ENCODE peak calls at places on chromosome 4, in seven cellular contexts. One of them, this sample, is unnamed.

GRCh38 chr4:20395160-20395773 is 143.6 kb downstream of the SLIT2 start:
- DNase-seq in psoas muscle: no peak
- DNase-seq in astrocyte of the spinal cord: no peak
- DNase-seq in OCI-LY7: peak; percentile 41
- DNase-seq in coronary artery: no peak
- DNase-seq in Karpas-422: peak; percentile 70
- DNase-seq in thoracic aorta: no peak
- DNase-seq in this sample: no peak

GRCh38 chr4:153651961-153652784 is 31.9 kb upstream of the TLR2 start:
- DNase-seq in psoas muscle: no peak
- DNase-seq in astrocyte of the spinal cord: peak; percentile 36
- DNase-seq in OCI-LY7: no peak
- DNase-seq in coronary artery: no peak
- DNase-seq in Karpas-422: no peak
- DNase-seq in thoracic aorta: no peak
- DNase-seq in this sample: no peak

GRCh38 chr4:8537041-8537461 is 43.1 kb upstream of the GPR78 start:
- DNase-seq in psoas muscle: peak; percentile 56
- DNase-seq in astrocyte of the spinal cord: peak; percentile 81
- DNase-seq in OCI-LY7: no peak
- DNase-seq in coronary artery: no peak
- DNase-seq in Karpas-422: no peak
- DNase-seq in thoracic aorta: peak; percentile 14
- DNase-seq in this sample: peak; percentile 53

GRCh38 chr4:108700358-108700757 is 50.0 kb downstream of the OSTC start:
- DNase-seq in psoas muscle: no peak
- DNase-seq in astrocyte of the spinal cord: peak; percentile 75
- DNase-seq in OCI-LY7: no peak
- DNase-seq in coronary artery: no peak
- DNase-seq in Karpas-422: no peak
- DNase-seq in thoracic aorta: no peak
- DNase-seq in this sample: peak; percentile 34

GRCh38 chr4:184408021-184408710 is 66.2 kb downstream of the IRF2 start:
- DNase-seq in psoas muscle: no peak
- DNase-seq in astrocyte of the spinal cord: peak; percentile 88
- DNase-seq in OCI-LY7: no peak
- DNase-seq in coronary artery: no peak
- DNase-seq in Karpas-422: no peak
- DNase-seq in thoracic aorta: no peak
- DNase-seq in this sample: peak; percentile 76

GRCh38 chr4:6361076-6361784 is 91.6 kb downstream of the WFS1 start:
- DNase-seq in psoas muscle: no peak
- DNase-seq in astrocyte of the spinal cord: no peak
- DNase-seq in OCI-LY7: no peak
- DNase-seq in coronary artery: no peak
- DNase-seq in Karpas-422: no peak
- DNase-seq in thoracic aorta: no peak
- DNase-seq in this sample: no peak

GRCh38 chr4:8765631-8766590 is 105.7 kb downstream of the HMX1 start:
- DNase-seq in psoas muscle: peak; percentile 17
- DNase-seq in astrocyte of the spinal cord: no peak
- DNase-seq in OCI-LY7: no peak
- DNase-seq in coronary artery: peak; percentile 65
- DNase-seq in Karpas-422: no peak
- DNase-seq in thoracic aorta: no peak
- DNase-seq in this sample: no peak

GRCh38 chr4:78298618-78299017 is 241.5 kb downstream of the FRAS1 start:
- DNase-seq in psoas muscle: no peak
- DNase-seq in astrocyte of the spinal cord: peak; percentile 19
- DNase-seq in OCI-LY7: no peak
- DNase-seq in coronary artery: no peak
- DNase-seq in Karpas-422: no peak
- DNase-seq in thoracic aorta: no peak
- DNase-seq in this sample: no peak

GRCh38 chr4:89829470-89830138 is 7.4 kb downstream of the SNCA start:
- DNase-seq in psoas muscle: no peak
- DNase-seq in astrocyte of the spinal cord: peak; percentile 4
- DNase-seq in OCI-LY7: peak; percentile 35
- DNase-seq in coronary artery: no peak
- DNase-seq in Karpas-422: no peak
- DNase-seq in thoracic aorta: no peak
- DNase-seq in this sample: no peak

GRCh38 chr4:24720979-24721378 is 74.4 kb upstream of the SOD3 start:
- DNase-seq in psoas muscle: no peak
- DNase-seq in astrocyte of the spinal cord: no peak
- DNase-seq in OCI-LY7: no peak
- DNase-seq in coronary artery: no peak
- DNase-seq in Karpas-422: no peak
- DNase-seq in thoracic aorta: no peak
- DNase-seq in this sample: no peak
- H3K4me3 ChIP-seq in psoas muscle: no peak overlapping the region
- H3K4me3 ChIP-seq in astrocyte of the spinal cord: no peak overlapping the region
- H3K4me3 ChIP-seq in OCI-LY7: no peak overlapping the region
- H3K4me3 ChIP-seq in coronary artery: no peak overlapping the region
- H3K4me3 ChIP-seq in Karpas-422: no peak overlapping the region
- H3K4me3 ChIP-seq in thoracic aorta: no peak overlapping the region
- H3K4me3 ChIP-seq in this sample: no peak overlapping the region

GRCh38 chr4:171622729-171623128 is 190.5 kb upstream of the GALNTL6 start:
- DNase-seq in psoas muscle: no peak
- DNase-seq in astrocyte of the spinal cord: no peak
- DNase-seq in OCI-LY7: no peak
- DNase-seq in coronary artery: no peak
- DNase-seq in Karpas-422: no peak
- DNase-seq in thoracic aorta: no peak
- DNase-seq in this sample: no peak
- H3K4me3 ChIP-seq in psoas muscle: no peak overlapping the region
- H3K4me3 ChIP-seq in astrocyte of the spinal cord: no peak overlapping the region
- H3K4me3 ChIP-seq in OCI-LY7: no peak overlapping the region
- H3K4me3 ChIP-seq in coronary artery: no peak overlapping the region
- H3K4me3 ChIP-seq in Karpas-422: no peak overlapping the region
- H3K4me3 ChIP-seq in thoracic aorta: no peak overlapping the region
- H3K4me3 ChIP-seq in this sample: no peak overlapping the region

DNA sequence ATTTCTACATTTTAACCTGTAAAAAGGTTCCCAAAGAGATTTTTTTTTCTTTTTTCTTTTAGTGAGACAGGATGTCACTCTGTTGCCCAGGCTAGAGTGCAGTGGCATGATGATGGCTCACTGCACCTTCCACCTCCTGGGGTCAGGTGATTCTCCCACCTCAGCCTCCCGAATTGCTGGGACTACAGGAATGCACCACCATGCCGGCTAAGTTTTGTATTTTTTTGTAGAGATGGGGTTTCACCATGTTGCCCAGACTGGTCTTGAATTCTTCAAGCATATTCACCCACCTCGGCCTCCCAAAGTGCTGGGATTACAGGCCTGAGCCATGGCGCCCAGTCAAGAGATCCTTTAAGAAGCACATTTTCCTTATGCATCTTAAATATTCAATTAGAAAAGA is 12.6 kb downstream of the RHOH start:
- DNase-seq in psoas muscle: no peak
- DNase-seq in astrocyte of the spinal cord: no peak
- DNase-seq in OCI-LY7: no peak
- DNase-seq in coronary artery: no peak
- DNase-seq in Karpas-422: no peak
- DNase-seq in thoracic aorta: no peak
- DNase-seq in this sample: no peak
- H3K4me3 ChIP-seq in psoas muscle: no peak overlapping the region
- H3K4me3 ChIP-seq in astrocyte of the spinal cord: no peak overlapping the region
- H3K4me3 ChIP-seq in OCI-LY7: peak overlapping the region; percentile 29
- H3K4me3 ChIP-seq in coronary artery: no peak overlapping the region
- H3K4me3 ChIP-seq in Karpas-422: no peak overlapping the region
- H3K4me3 ChIP-seq in thoracic aorta: no peak overlapping the region
- H3K4me3 ChIP-seq in this sample: no peak overlapping the region

GRCh38 chr4:30725562-30725961 is 5.4 kb downstream of the PCDH7 start:
- DNase-seq in psoas muscle: no peak
- DNase-seq in astrocyte of the spinal cord: no peak
- DNase-seq in OCI-LY7: no peak
- DNase-seq in coronary artery: no peak
- DNase-seq in Karpas-422: no peak
- DNase-seq in thoracic aorta: no peak
- DNase-seq in this sample: no peak
- H3K4me3 ChIP-seq in psoas muscle: no peak overlapping the region
- H3K4me3 ChIP-seq in astrocyte of the spinal cord: no peak overlapping the region
- H3K4me3 ChIP-seq in OCI-LY7: no peak overlapping the region
- H3K4me3 ChIP-seq in coronary artery: peak overlapping the region; percentile 91
- H3K4me3 ChIP-seq in Karpas-422: no peak overlapping the region
- H3K4me3 ChIP-seq in thoracic aorta: peak overlapping the region; percentile 83
- H3K4me3 ChIP-seq in this sample: no peak overlapping the region

GRCh38 chr4:155496294-155496626 is 119.5 kb upstream of the MAP9 start:
- DNase-seq in psoas muscle: no peak
- DNase-seq in astrocyte of the spinal cord: no peak
- DNase-seq in OCI-LY7: no peak
- DNase-seq in coronary artery: no peak
- DNase-seq in Karpas-422: no peak
- DNase-seq in thoracic aorta: no peak
- DNase-seq in this sample: no peak
- H3K4me3 ChIP-seq in psoas muscle: no peak overlapping the region
- H3K4me3 ChIP-seq in astrocyte of the spinal cord: no peak overlapping the region
- H3K4me3 ChIP-seq in OCI-LY7: no peak overlapping the region
- H3K4me3 ChIP-seq in coronary artery: peak overlapping the region; percentile 23
- H3K4me3 ChIP-seq in Karpas-422: no peak overlapping the region
- H3K4me3 ChIP-seq in thoracic aorta: no peak overlapping the region
- H3K4me3 ChIP-seq in this sample: no peak overlapping the region

DNA sequence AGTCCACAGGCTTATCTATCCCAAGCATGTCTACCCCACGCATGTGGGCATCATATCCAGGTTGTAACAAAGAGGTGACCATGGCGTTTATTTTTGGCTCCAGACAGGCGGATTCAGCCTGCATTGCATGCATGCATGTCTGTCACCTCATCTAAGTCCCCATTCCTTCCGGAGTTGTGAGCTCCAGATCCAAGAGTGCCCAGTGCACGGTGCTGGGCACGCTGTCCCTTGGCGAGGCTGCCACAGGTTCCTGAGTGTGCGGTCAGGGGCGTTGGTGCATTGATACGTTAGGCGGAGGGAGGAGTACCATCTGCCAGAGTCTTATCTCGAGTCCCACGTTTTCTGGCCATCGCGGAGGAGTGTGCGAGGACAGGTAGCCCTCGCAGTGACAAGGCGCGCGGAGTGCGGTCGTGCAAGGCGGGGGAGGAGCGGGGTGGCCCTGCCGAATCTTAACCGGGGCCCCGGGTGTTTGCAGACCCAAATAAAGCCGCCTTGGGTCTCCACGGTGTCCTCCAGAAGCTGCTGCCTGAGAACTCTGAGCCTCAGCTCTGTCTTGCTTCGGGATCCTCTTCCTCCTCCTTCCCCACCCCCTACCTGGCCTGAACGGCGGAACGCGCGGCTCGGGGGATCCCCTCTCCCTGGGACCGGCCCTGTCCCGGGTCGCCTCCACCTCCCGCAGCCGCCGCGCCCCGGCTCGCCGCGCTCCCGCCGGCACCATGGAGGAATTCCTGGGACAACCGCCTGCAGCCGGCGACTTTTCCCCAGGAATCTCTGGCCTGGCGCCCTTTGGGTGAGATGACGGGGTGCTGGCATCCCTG is 618 bp upstream of the GALNTL6 start:
- DNase-seq in psoas muscle: no peak
- DNase-seq in astrocyte of the spinal cord: no peak
- DNase-seq in OCI-LY7: no peak
- DNase-seq in coronary artery: no peak
- DNase-seq in Karpas-422: no peak
- DNase-seq in thoracic aorta: no peak
- DNase-seq in this sample: no peak
- H3K4me3 ChIP-seq in psoas muscle: peak overlapping the region; percentile 53
- H3K4me3 ChIP-seq in astrocyte of the spinal cord: peak overlapping the region; percentile 46
- H3K4me3 ChIP-seq in OCI-LY7: no peak overlapping the region
- H3K4me3 ChIP-seq in coronary artery: peak overlapping the region; percentile 69
- H3K4me3 ChIP-seq in Karpas-422: no peak overlapping the region
- H3K4me3 ChIP-seq in thoracic aorta: peak overlapping the region; percentile 75
- H3K4me3 ChIP-seq in this sample: peak overlapping the region; percentile 44

DNA sequence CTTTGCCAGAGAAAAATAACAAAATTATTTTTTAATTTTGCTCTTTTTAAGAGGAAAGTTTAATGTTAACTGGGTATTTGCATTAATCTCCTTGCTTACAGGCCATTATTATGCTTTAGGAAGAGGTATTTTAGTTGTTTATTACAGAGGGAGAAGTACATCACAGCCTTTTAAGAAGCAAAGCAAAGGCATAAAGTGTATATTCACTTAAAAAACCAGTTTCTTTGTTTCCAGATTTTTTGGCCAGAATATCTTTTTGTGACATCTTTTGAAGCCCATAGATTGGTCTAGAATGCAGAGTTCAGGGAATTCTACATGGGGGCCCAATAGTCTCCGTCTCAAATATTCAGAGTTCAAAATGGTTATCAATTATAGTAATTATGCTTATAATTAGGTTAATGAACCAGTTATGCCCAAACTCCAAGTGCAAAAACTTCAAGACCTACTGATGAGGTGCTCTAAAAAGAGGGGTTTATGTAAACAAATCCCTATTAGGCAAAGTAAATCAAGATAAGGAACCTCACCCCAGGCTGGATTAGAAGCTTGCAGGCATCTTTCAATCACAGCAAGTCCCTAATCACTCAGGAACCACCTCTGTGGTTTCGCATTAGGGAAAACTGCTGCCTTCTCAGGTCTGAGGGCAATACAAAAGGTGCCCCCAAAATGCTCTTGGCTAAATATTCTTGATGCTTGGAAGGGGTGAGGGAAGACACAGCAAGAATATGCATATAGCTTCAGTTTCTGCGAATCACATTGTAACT is 1.4 kb downstream of the CXXC4 start:
- DNase-seq in psoas muscle: no peak
- DNase-seq in astrocyte of the spinal cord: no peak
- DNase-seq in OCI-LY7: no peak
- DNase-seq in coronary artery: no peak
- DNase-seq in Karpas-422: no peak
- DNase-seq in thoracic aorta: no peak
- DNase-seq in this sample: no peak
- H3K4me3 ChIP-seq in psoas muscle: no peak overlapping the region
- H3K4me3 ChIP-seq in astrocyte of the spinal cord: no peak overlapping the region
- H3K4me3 ChIP-seq in OCI-LY7: no peak overlapping the region
- H3K4me3 ChIP-seq in coronary artery: no peak overlapping the region
- H3K4me3 ChIP-seq in Karpas-422: no peak overlapping the region
- H3K4me3 ChIP-seq in thoracic aorta: no peak overlapping the region
- H3K4me3 ChIP-seq in this sample: no peak overlapping the region

DNA sequence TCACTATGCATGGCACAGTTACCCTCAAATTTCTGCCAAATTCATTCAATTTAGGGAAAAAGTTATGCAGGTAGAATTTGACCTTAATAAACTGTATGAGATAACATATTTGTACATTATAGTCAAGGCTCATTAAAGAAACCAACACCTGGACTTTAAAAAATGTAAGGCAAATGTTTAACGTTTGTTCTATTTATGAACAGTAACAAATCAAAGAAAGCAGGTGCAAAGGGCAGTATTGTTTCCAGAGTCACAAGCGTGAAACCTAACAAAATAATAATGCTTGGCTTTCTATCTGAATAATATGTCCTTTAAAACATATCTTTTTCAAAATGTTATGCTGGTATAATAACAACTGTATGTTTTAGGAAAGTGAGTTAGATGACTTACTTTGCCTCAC is 41.2 kb downstream of the LIN54 start:
- DNase-seq in psoas muscle: no peak
- DNase-seq in astrocyte of the spinal cord: no peak
- DNase-seq in OCI-LY7: peak; percentile 83
- DNase-seq in coronary artery: no peak
- DNase-seq in Karpas-422: peak; percentile 1
- DNase-seq in thoracic aorta: no peak
- DNase-seq in this sample: no peak
- H3K4me3 ChIP-seq in psoas muscle: no peak overlapping the region
- H3K4me3 ChIP-seq in astrocyte of the spinal cord: no peak overlapping the region
- H3K4me3 ChIP-seq in OCI-LY7: peak overlapping the region; percentile 51
- H3K4me3 ChIP-seq in coronary artery: no peak overlapping the region
- H3K4me3 ChIP-seq in Karpas-422: no peak overlapping the region
- H3K4me3 ChIP-seq in thoracic aorta: no peak overlapping the region
- H3K4me3 ChIP-seq in this sample: no peak overlapping the region

This sample was measured in skeletal muscle cell.